ENCODE peak calls at places on chromosomes 12 and 14, in six cellular contexts. One of them, this sample, is unnamed.
A peak's percentile ranks its signal among the peaks of the same experiment; 100 is the strongest.

GRCh38 chr14:103499709-103500108 is 22.9 kb downstream of the CKB start:
- DNase-seq in PC-3: no peak
- DNase-seq in stimulated activated CD8-positive, alpha-beta memory T cell treated with anti-CD3 and anti-CD28 coated beads, Interleukin-15, amount 100 ng/mL, for 1 hour: no peak
- DNase-seq in K562: no peak
- DNase-seq in ACHN: no peak
- DNase-seq in activated naive CD4-positive, alpha-beta T cell treated with Interleukin-2 at 50 U/mL for 16 hours: no peak
- DNase-seq in this sample: no peak

GRCh38 chr12:45599196-45599595 is 130.3 kb upstream of the ARID2 start:
- DNase-seq in activated naive CD4-positive, alpha-beta T cell treated with Interleukin-2 at 50 U/mL for 16 hours: no peak
- DNase-seq in ACHN: no peak
- DNase-seq in K562: no peak
- DNase-seq in PC-3: no peak
- DNase-seq in stimulated activated CD8-positive, alpha-beta memory T cell treated with anti-CD3 and anti-CD28 coated beads, Interleukin-15, amount 100 ng/mL, for 1 hour: no peak
- DNase-seq in this sample: no peak

GRCh38 chr12:11978985-11979384 is 91.8 kb upstream of the BCL2L14 start:
- DNase-seq in activated naive CD4-positive, alpha-beta T cell treated with Interleukin-2 at 50 U/mL for 16 hours: no peak
- DNase-seq in K562: no peak
- DNase-seq in PC-3: peak; percentile 73
- DNase-seq in ACHN: no peak
- DNase-seq in stimulated activated CD8-positive, alpha-beta memory T cell treated with anti-CD3 and anti-CD28 coated beads, Interleukin-15, amount 100 ng/mL, for 1 hour: no peak
- DNase-seq in this sample: peak; percentile 39

GRCh38 chr12:57625261-57626032 is 7.6 kb downstream of the B4GALNT1 start:
- DNase-seq in K562: no peak
- DNase-seq in ACHN: no peak
- DNase-seq in stimulated activated CD8-positive, alpha-beta memory T cell treated with anti-CD3 and anti-CD28 coated beads, Interleukin-15, amount 100 ng/mL, for 1 hour: no peak
- DNase-seq in activated naive CD4-positive, alpha-beta T cell treated with Interleukin-2 at 50 U/mL for 16 hours: no peak
- DNase-seq in PC-3: no peak
- DNase-seq in this sample: no peak

GRCh38 chr14:31206536-31207286 is 882 bp downstream of the HECTD1 start:
- DNase-seq in PC-3: peak; percentile 16
- DNase-seq in activated naive CD4-positive, alpha-beta T cell treated with Interleukin-2 at 50 U/mL for 16 hours: peak; percentile 74
- DNase-seq in ACHN: no peak
- DNase-seq in stimulated activated CD8-positive, alpha-beta memory T cell treated with anti-CD3 and anti-CD28 coated beads, Interleukin-15, amount 100 ng/mL, for 1 hour: peak; percentile 5
- DNase-seq in K562: peak; percentile 17
- DNase-seq in this sample: peak; percentile 12

GRCh38 chr12:125069616-125070015 is 4.4 kb downstream of the AACS start:
- DNase-seq in K562: no peak
- DNase-seq in activated naive CD4-positive, alpha-beta T cell treated with Interleukin-2 at 50 U/mL for 16 hours: no peak
- DNase-seq in ACHN: no peak
- DNase-seq in stimulated activated CD8-positive, alpha-beta memory T cell treated with anti-CD3 and anti-CD28 coated beads, Interleukin-15, amount 100 ng/mL, for 1 hour: no peak
- DNase-seq in PC-3: no peak
- DNase-seq in this sample: no peak

GRCh38 chr14:80762829-80763228 is 178.7 kb downstream of the CEP128 start:
- DNase-seq in activated naive CD4-positive, alpha-beta T cell treated with Interleukin-2 at 50 U/mL for 16 hours: no peak
- DNase-seq in K562: no peak
- DNase-seq in stimulated activated CD8-positive, alpha-beta memory T cell treated with anti-CD3 and anti-CD28 coated beads, Interleukin-15, amount 100 ng/mL, for 1 hour: no peak
- DNase-seq in ACHN: no peak
- DNase-seq in PC-3: no peak
- DNase-seq in this sample: no peak

GRCh38 chr12:713281-713875 is 39.0 kb upstream of the WNK1 start:
- DNase-seq in K562: no peak
- DNase-seq in ACHN: no peak
- DNase-seq in PC-3: no peak
- DNase-seq in activated naive CD4-positive, alpha-beta T cell treated with Interleukin-2 at 50 U/mL for 16 hours: peak; percentile 46
- DNase-seq in stimulated activated CD8-positive, alpha-beta memory T cell treated with anti-CD3 and anti-CD28 coated beads, Interleukin-15, amount 100 ng/mL, for 1 hour: no peak
- DNase-seq in this sample: no peak

GRCh38 chr12:68960162-68960501 is 27.2 kb upstream of the CPM start:
- DNase-seq in ACHN: no peak
- DNase-seq in stimulated activated CD8-positive, alpha-beta memory T cell treated with anti-CD3 and anti-CD28 coated beads, Interleukin-15, amount 100 ng/mL, for 1 hour: no peak
- DNase-seq in activated naive CD4-positive, alpha-beta T cell treated with Interleukin-2 at 50 U/mL for 16 hours: no peak
- DNase-seq in PC-3: no peak
- DNase-seq in K562: no peak
- DNase-seq in this sample: no peak

GRCh38 chr12:111458773-111459172 is 53.0 kb downstream of the SH2B3 start:
- DNase-seq in ACHN: no peak
- DNase-seq in K562: no peak
- DNase-seq in stimulated activated CD8-positive, alpha-beta memory T cell treated with anti-CD3 and anti-CD28 coated beads, Interleukin-15, amount 100 ng/mL, for 1 hour: no peak
- DNase-seq in activated naive CD4-positive, alpha-beta T cell treated with Interleukin-2 at 50 U/mL for 16 hours: no peak
- DNase-seq in PC-3: no peak
- DNase-seq in this sample: no peak

GRCh38 chr14:99475179-99475578 is 5.5 kb downstream of the SETD3 start:
- DNase-seq in ACHN: no peak
- DNase-seq in PC-3: no peak
- DNase-seq in K562: peak; percentile 16
- DNase-seq in stimulated activated CD8-positive, alpha-beta memory T cell treated with anti-CD3 and anti-CD28 coated beads, Interleukin-15, amount 100 ng/mL, for 1 hour: no peak
- DNase-seq in activated naive CD4-positive, alpha-beta T cell treated with Interleukin-2 at 50 U/mL for 16 hours: no peak
- DNase-seq in this sample: no peak

GRCh38 chr14:105894125-105894977 is 368.0 kb downstream of the TMEM121 start:
- DNase-seq in ACHN: no peak
- DNase-seq in activated naive CD4-positive, alpha-beta T cell treated with Interleukin-2 at 50 U/mL for 16 hours: no peak
- DNase-seq in stimulated activated CD8-positive, alpha-beta memory T cell treated with anti-CD3 and anti-CD28 coated beads, Interleukin-15, amount 100 ng/mL, for 1 hour: no peak
- DNase-seq in PC-3: no peak
- DNase-seq in K562: peak; percentile 2
- DNase-seq in this sample: no peak

GRCh38 chr14:102525213-102526143 is 15.9 kb upstream of the ANKRD9 start:
- DNase-seq in PC-3: peak; percentile 82
- DNase-seq in activated naive CD4-positive, alpha-beta T cell treated with Interleukin-2 at 50 U/mL for 16 hours: peak; percentile 27
- DNase-seq in K562: no peak
- DNase-seq in stimulated activated CD8-positive, alpha-beta memory T cell treated with anti-CD3 and anti-CD28 coated beads, Interleukin-15, amount 100 ng/mL, for 1 hour: no peak
- DNase-seq in ACHN: peak; percentile 62
- DNase-seq in this sample: no peak